ENCODE peak calls at places on chromosomes 3 and 15, in ten cellular contexts. T, O, P, L, N, G, H, W, C and V are unnamed samples.

GRCh38 chr3:132535575-132536441 is 61.3 kb upstream of the ACKR4 start:
- DNase-seq in T (peak), O (no peak), P (peak), L (no peak), N (peak), G (peak), H (peak), W (peak), C (peak), V (peak)

GRCh38 chr15:41838400-41838897 is at the start of gene PLA2G4B:
- DNase-seq in T (peak), O (no peak), P (no peak), L (peak), N (no peak), G (no peak), H (no peak), W (peak), C (peak), V (no peak)

GRCh38 chr15:92650966-92651365 is 4.6 kb downstream of the FAM174B start:
- DNase-seq in T (no peak), O (no peak), P (no peak), L (no peak), N (no peak), G (no peak), H (no peak), W (no peak), C (no peak), V (no peak)

GRCh38 chr3:184562146-184562861 is 719 bp downstream of the EPHB3 start:
- DNase-seq in T (no peak), O (no peak), P (peak), L (no peak), N (no peak), G (no peak), H (no peak), W (no peak), C (no peak), V (peak)

GRCh38 chr3:27357665-27358258 is 11.4 kb downstream of the NEK10 start:
- DNase-seq in T (peak), O (no peak), P (peak), L (no peak), N (no peak), G (peak), H (peak), W (peak), C (peak), V (peak)

GRCh38 chr15:74133071-74133702 is 2.8 kb downstream of the ISLR2 start:
- DNase-seq in T (no peak), O (no peak), P (no peak), L (no peak), N (no peak), G (peak), H (no peak), W (no peak), C (no peak), V (peak)

GRCh38 chr3:109234300-109234699 is 82.0 kb downstream of the DPPA2 start:
- DNase-seq in T (no peak), O (no peak), P (no peak), L (no peak), N (no peak), G (peak), H (no peak), W (no peak), C (no peak), V (peak)

GRCh38 chr15:94259121-94259776 is 27.9 kb downstream of the MCTP2 start:
- DNase-seq in T (no peak), O (no peak), P (no peak), L (no peak), N (no peak), G (no peak), H (no peak), W (no peak), C (no peak), V (no peak)

GRCh38 chr3:40637891-40638290 is 113.1 kb downstream of the ZNF621 start:
- DNase-seq in T (no peak), O (no peak), P (no peak), L (no peak), N (no peak), G (no peak), H (no peak), W (no peak), C (no peak), V (no peak)

GRCh38 chr3:48952510-48953118 is 34.0 kb downstream of the ARIH2 start:
- DNase-seq in T (peak), O (no peak), P (peak), L (peak), N (no peak), G (peak), H (no peak), W (peak), C (peak), V (peak)

GRCh38 chr3:44509985-44510360 is 32.5 kb upstream of the ZNF445 start:
- DNase-seq in T (no peak), O (no peak), P (no peak), L (no peak), N (no peak), G (no peak), H (peak), W (peak), C (no peak), V (no peak)

GRCh38 chr3:173584093-173584833 is 186.7 kb downstream of the NLGN1 start:
- DNase-seq in T (peak), O (no peak), P (peak), L (no peak), N (no peak), G (peak), H (peak), W (peak), C (no peak), V (peak)

GRCh38 chr3:7205535-7206331 is 344.8 kb downstream of the GRM7 start:
- DNase-seq in T (no peak), O (no peak), P (no peak), L (no peak), N (no peak), G (no peak), H (peak), W (no peak), C (no peak), V (no peak)

GRCh38 chr3:47799733-47800132 is 3.2 kb upstream of the DHX30 start:
- DNase-seq in T (no peak), O (no peak), P (peak), L (no peak), N (no peak), G (peak), H (no peak), W (no peak), C (no peak), V (no peak)

GRCh38 chr3:178289544-178290160 is 246.6 kb upstream of the KCNMB2 start:
- DNase-seq in T (no peak), O (no peak), P (no peak), L (no peak), N (no peak), G (no peak), H (no peak), W (no peak), C (no peak), V (no peak)

GRCh38 chr3:159260049-159260662 is 458.3 kb downstream of the MFSD1 start:
- DNase-seq in T (peak), O (no peak), P (peak), L (no peak), N (peak), G (peak), H (peak), W (peak), C (peak), V (peak)

GRCh38 chr3:191269289-191270085 is 59.7 kb upstream of the CCDC50 start:
- DNase-seq in T (no peak), O (no peak), P (no peak), L (no peak), N (no peak), G (no peak), H (peak), W (no peak), C (no peak), V (no peak)

GRCh38 chr3:126851934-126852333 is 131.0 kb upstream of the PLXNA1 start:
- DNase-seq in T (no peak), O (no peak), P (no peak), L (no peak), N (no peak), G (no peak), H (no peak), W (no peak), C (no peak), V (no peak)

GRCh38 chr3:46923559-46924350 is 46.2 kb downstream of the PTH1R start:
- DNase-seq in T (peak), O (no peak), P (peak), L (peak), N (no peak), G (peak), H (peak), W (peak), C (peak), V (peak)

GRCh38 chr3:184011230-184011876 is 6.3 kb downstream of the ABCC5 start:
- DNase-seq in T (no peak), O (no peak), P (no peak), L (no peak), N (peak), G (no peak), H (no peak), W (no peak), C (no peak), V (no peak)

GRCh38 chr3:17730318-17730967 is 12.0 kb downstream of the TBC1D5 start:
- DNase-seq in T (peak), O (no peak), P (no peak), L (no peak), N (peak), G (no peak), H (peak), W (no peak), C (peak), V (no peak)

GRCh38 chr3:181711325-181712135 is at the start of gene SOX2:
- DNase-seq in T (peak), O (no peak), P (peak), L (peak), N (no peak), G (peak), H (peak), W (peak), C (peak), V (peak)

GRCh38 chr15:32705450-32705849 is 12.4 kb upstream of the GREM1 start:
- DNase-seq in T (no peak), O (no peak), P (no peak), L (no peak), N (no peak), G (no peak), H (no peak), W (no peak), C (no peak), V (no peak)

GRCh38 chr15:66172339-66172980 is 81.1 kb downstream of the MEGF11 start:
- DNase-seq in T (no peak), O (no peak), P (no peak), L (no peak), N (no peak), G (peak), H (no peak), W (no peak), C (no peak), V (peak)

GRCh38 chr3:184133840-184134745 is 1.1 kb upstream of the EIF2B5 start:
- DNase-seq in T (peak), O (peak), P (peak), L (peak), N (no peak), G (peak), H (peak), W (peak), C (peak), V (peak)

GRCh38 chr3:108879915-108880314 is 57.3 kb downstream of the TRAT1 start:
- DNase-seq in T (no peak), O (no peak), P (no peak), L (no peak), N (no peak), G (peak), H (no peak), W (no peak), C (no peak), V (no peak)

GRCh38 chr15:49428392-49429095 is 5.5 kb downstream of the FGF7 start:
- DNase-seq in T (no peak), O (no peak), P (no peak), L (no peak), N (no peak), G (no peak), H (peak), W (no peak), C (no peak), V (no peak)

GRCh38 chr3:184361532-184361931 is at the start of the genes CLCN2 and POLR2H:
- DNase-seq in T (peak), O (peak), P (peak), L (peak), N (no peak), G (peak), H (peak), W (peak), C (peak), V (peak)

GRCh38 chr3:33634262-33634661 is 83.8 kb downstream of the CLASP2 start:
- DNase-seq in T (no peak), O (no peak), P (no peak), L (no peak), N (no peak), G (no peak), H (no peak), W (no peak), C (no peak), V (no peak)

GRCh38 chr15:100355342-100355741 is 13.6 kb upstream of the ADAMTS17 start:
- DNase-seq in T (no peak), O (no peak), P (no peak), L (no peak), N (no peak), G (no peak), H (no peak), W (no peak), C (no peak), V (no peak)

GRCh38 chr3:19543212-19543841 is 390.7 kb downstream of the EFHB start:
- DNase-seq in T (peak), O (no peak), P (peak), L (no peak), N (no peak), G (peak), H (no peak), W (no peak), C (no peak), V (peak)

GRCh38 chr15:101057841-101058407 is 138.8 kb downstream of the LRRK1 start:
- DNase-seq in T (no peak), O (no peak), P (no peak), L (no peak), N (no peak), G (peak), H (no peak), W (no peak), C (no peak), V (no peak)

GRCh38 chr15:85479071-85479647 is 98.8 kb downstream of the AKAP13 start:
- DNase-seq in T (no peak), O (no peak), P (no peak), L (no peak), N (no peak), G (no peak), H (peak), W (no peak), C (no peak), V (no peak)

GRCh38 chr3:38454884-38455638 is 1.4 kb downstream of the ACVR2B start:
- DNase-seq in T (peak), O (peak), P (peak), L (peak), N (no peak), G (peak), H (peak), W (peak), C (peak), V (peak)

GRCh38 chr15:89358755-89359439 is 24.3 kb upstream of the POLG start:
- DNase-seq in T (peak), O (peak), P (peak), L (peak), N (no peak), G (peak), H (peak), W (peak), C (peak), V (peak)

GRCh38 chr15:89353991-89354390 is 19.4 kb upstream of the POLG start:
- DNase-seq in T (no peak), O (no peak), P (no peak), L (no peak), N (no peak), G (no peak), H (no peak), W (no peak), C (no peak), V (no peak)

GRCh38 chr15:89358435-89358754 is 23.8 kb upstream of the POLG start:
- DNase-seq in T (no peak), O (no peak), P (no peak), L (no peak), N (no peak), G (no peak), H (no peak), W (no peak), C (no peak), V (no peak)

GRCh38 chr15:89359471-89360293 is 25.1 kb upstream of the POLG start:
- DNase-seq in T (no peak), O (no peak), P (no peak), L (no peak), N (no peak), G (no peak), H (no peak), W (no peak), C (no peak), V (no peak)

GRCh38 chr15:89356634-89357298 is 22.1 kb upstream of the POLG start:
- DNase-seq in T (peak), O (no peak), P (no peak), L (no peak), N (no peak), G (no peak), H (no peak), W (peak), C (no peak), V (no peak)
- TF ChIP-seq CTCF in T (peak), O (no peak), P (peak), L (peak), N (peak), G (peak), H (peak), W (peak), C (peak), V (peak)

GRCh38 chr3:138180375-138181029 is 5.8 kb upstream of the DBR1 start:
- DNase-seq in T (peak), O (no peak), P (no peak), L (no peak), N (no peak), G (no peak), H (peak), W (peak), C (peak), V (no peak)
- TF ChIP-seq CTCF in T (peak), O (no peak), P (no peak), L (peak), N (peak), G (peak), H (peak), W (peak), C (peak), V (no peak)

GRCh38 chr3:106945435-106945834 is 431.8 kb upstream of the CCDC54 start:
- DNase-seq in T (no peak), O (no peak), P (no peak), L (no peak), N (no peak), G (no peak), H (no peak), W (no peak), C (no peak), V (no peak)

GRCh38 chr3:106943071-106943470 is 434.2 kb upstream of the CCDC54 start:
- DNase-seq in T (no peak), O (no peak), P (no peak), L (no peak), N (no peak), G (no peak), H (no peak), W (no peak), C (no peak), V (no peak)
- TF ChIP-seq CTCF in T (no peak), O (no peak), P (no peak), L (no peak), N (no peak), G (no peak), H (no peak), W (no peak), C (no peak), V (no peak)

DNA sequence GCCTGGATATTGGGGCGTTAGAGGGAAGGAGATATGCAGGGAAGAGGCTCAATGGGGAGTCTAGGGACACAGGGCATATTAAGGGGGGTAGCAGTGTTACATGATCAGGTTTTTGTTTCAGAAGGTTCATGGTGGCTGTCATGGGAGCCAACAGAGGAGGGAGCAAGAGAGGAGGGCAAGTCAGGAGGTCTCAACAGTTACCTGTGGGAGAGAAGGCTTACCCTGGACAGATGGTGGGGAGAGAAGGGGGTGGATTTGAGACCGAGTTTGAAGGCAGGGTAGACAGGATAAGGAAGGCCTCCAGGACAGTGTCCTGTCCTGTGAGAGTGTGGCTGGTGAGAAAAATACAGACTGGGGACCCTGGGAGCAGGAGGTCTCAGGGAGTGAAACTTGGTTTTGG is 3.8 kb upstream of the WNT7A start:
- DNase-seq in T (no peak), O (no peak), P (no peak), L (no peak), N (no peak), G (no peak), H (no peak), W (no peak), C (no peak), V (no peak)
- TF ChIP-seq CTCF in T (no peak), O (no peak), P (no peak), L (no peak), N (no peak), G (no peak), H (no peak), W (no peak), C (no peak), V (no peak)

DNA sequence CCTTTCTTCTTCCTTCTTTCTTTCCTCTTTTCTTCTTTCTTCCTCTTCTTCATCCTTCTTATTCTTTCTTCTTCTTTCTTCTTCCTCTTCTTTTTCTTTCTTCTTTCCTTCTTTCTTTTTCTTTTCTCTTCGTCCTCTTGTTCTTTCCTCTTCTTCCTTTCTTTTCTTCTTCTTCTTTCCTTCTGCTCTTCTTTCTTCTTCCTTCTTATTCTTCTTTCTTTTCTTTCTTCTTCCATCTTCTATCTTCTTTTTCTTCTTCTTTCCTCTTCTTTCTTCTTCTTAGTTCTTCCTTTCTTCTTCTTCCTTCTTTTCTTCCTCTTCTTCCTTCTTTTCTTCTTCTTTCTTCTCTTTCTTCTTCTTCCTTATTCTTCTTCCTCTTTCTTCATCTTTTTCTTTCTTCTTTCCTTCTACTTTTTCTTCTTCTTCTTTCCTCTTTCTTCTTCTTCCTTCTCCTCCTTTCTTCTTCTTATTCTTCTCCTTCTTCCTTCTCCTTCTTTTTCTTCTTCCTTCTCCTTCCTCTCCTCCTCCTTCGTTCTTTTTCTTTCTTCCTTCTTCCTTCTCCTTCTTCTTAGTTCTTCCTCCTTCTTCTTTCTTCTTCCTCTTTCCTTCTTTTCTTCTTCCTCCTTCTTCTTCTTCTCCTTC is 37.8 kb downstream of the SPG21 start:
- DNase-seq in T (no peak), O (no peak), P (no peak), L (no peak), N (no peak), G (no peak), H (no peak), W (no peak), C (no peak), V (no peak)
- TF ChIP-seq CTCF in T (no peak), O (no peak), P (no peak), L (no peak), N (no peak), G (no peak), H (no peak), W (no peak), C (no peak), V (no peak)

DNA sequence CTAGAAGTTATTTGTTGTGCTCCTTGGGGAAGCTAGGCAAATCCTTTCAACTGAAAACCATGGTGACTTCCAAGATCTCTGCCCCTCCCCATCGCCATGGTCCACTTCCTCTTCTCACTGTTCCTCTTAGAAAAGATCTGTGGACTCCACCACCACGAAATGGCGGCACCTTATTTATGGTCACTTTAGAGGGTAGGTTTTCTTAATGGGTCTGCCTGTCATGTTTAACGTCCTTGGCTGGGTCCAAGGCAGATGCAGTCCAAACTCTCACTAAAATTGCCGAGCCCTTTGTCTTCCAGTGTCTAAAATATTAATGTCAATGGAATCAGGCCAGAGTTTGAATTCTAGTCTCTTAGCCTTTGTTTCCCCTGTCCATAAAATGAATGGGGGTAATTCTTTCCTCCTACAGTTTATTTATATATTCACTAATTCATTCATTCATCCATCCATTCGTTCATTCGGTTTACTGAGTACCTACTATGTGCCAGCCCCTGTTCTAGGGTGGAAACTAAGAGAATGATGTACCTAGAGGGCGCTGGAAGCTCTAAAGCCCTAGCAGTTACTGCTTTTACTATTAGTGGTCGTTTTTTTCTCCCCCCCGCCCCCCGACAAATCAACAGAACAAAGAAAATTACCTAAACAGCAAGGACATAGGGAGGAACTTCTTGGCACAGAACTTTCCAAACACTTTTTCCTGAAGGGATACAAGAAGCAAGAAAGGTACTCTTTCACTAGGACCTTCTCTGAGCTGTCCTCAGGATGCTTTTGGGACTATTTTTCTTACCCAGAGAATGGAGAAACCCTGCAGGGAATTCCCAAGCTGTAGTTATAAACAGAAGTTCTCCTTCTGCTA is 661 bp downstream of the PATL2 start:
- DNase-seq in T (no peak), O (no peak), P (no peak), L (peak), N (no peak), G (no peak), H (peak), W (no peak), C (peak), V (no peak)
- TF ChIP-seq CTCF in T (no peak), O (no peak), P (no peak), L (peak), N (peak), G (peak), H (peak), W (no peak), C (peak), V (no peak)